ENCODE peak calls at places on chromosomes 2 and 18, in ten cellular contexts. M is breast epithelium, S is spleen, D is GM12891, N is upper lobe of left lung, O is SK-N-MC, B is suprapubic skin, U is vagina, Z is stomach, H is SK-N-SH. Q is an unnamed sample.

GRCh38 chr2:230947235-230947576 is 22.2 kb upstream of the GPR55 start:
- DNase-seq in B (no peak), U (no peak), M (no peak), S (no peak), H (no peak), Z (no peak), O (no peak), N (no peak), D (no peak), Q (no peak)

GRCh38 chr2:64212801-64213321 is 68.6 kb upstream of the PELI1 start:
- DNase-seq in Z (no peak), D (no peak), O (no peak), B (no peak), H (no peak), N (no peak), U (no peak), M (no peak), S (no peak), Q (no peak)

GRCh38 chr2:235688511-235689426 is 194.9 kb downstream of the AGAP1 start:
- DNase-seq in D (no peak), Z (no peak), U (no peak), H (no peak), M (no peak), O (no peak), N (no peak), S (no peak), B (no peak), Q (no peak)

GRCh38 chr2:241191101-241191500 is 2.6 kb downstream of the ANO7 start:
- DNase-seq in U (no peak), O (no peak), N (no peak), H (no peak), S (no peak), D (no peak), Z (peak), B (no peak), M (no peak), Q (no peak)

GRCh38 chr2:139386401-139386800 is 606.2 kb upstream of the NXPH2 start:
- DNase-seq in H (no peak), N (no peak), M (no peak), S (no peak), O (no peak), U (no peak), D (no peak), B (no peak), Z (no peak), Q (no peak)

GRCh38 chr2:23545811-23546210 is 160.8 kb downstream of the KLHL29 start:
- DNase-seq in U (no peak), B (no peak), N (no peak), Z (no peak), D (no peak), O (no peak), M (no peak), H (peak), S (no peak), Q (no peak)

GRCh38 chr2:185787530-185788145 is 49.0 kb downstream of the FSIP2 start:
- DNase-seq in U (no peak), D (no peak), B (no peak), O (no peak), Z (no peak), S (no peak), M (no peak), N (no peak), H (no peak), Q (no peak)

GRCh38 chr18:7584646-7585271 is 17.6 kb downstream of the PTPRM start:
- DNase-seq in B (no peak), M (no peak), H (no peak), N (no peak), S (no peak), O (no peak), D (no peak), U (no peak), Z (no peak), Q (no peak)

GRCh38 chr18:2961828-2962227 is 51.1 kb downstream of the LPIN2 start:
- DNase-seq in D (no peak), B (no peak), U (no peak), M (no peak), Z (no peak), N (no peak), H (peak), S (no peak), O (peak), Q (no peak)

GRCh38 chr2:232292395-232293154 is 86.0 kb upstream of the ALPP start:
- DNase-seq in B (no peak), S (peak), H (peak), N (no peak), M (no peak), Z (peak), U (no peak), O (peak), D (peak), Q (no peak)

GRCh38 chr2:71928734-71929481 is 218.8 kb downstream of the CYP26B1 start:
- DNase-seq in S (peak), D (no peak), H (no peak), N (no peak), O (no peak), B (no peak), Z (no peak), M (no peak), U (peak), Q (peak)

GRCh38 chr18:5611221-5611620 is 67.4 kb upstream of the EPB41L3 start:
- DNase-seq in S (no peak), Z (no peak), U (no peak), D (no peak), N (no peak), M (no peak), H (no peak), O (no peak), B (no peak), Q (no peak)

GRCh38 chr2:209671280-209671679 is 100.4 kb upstream of the UNC80 start:
- DNase-seq in S (no peak), U (no peak), H (no peak), B (no peak), O (no peak), Z (no peak), N (no peak), D (no peak), M (no peak), Q (no peak)

GRCh38 chr2:74792282-74792681 is 41.6 kb upstream of the HK2 start:
- DNase-seq in D (no peak), U (no peak), O (no peak), B (no peak), M (no peak), S (no peak), H (no peak), N (no peak), Z (no peak), Q (no peak)

GRCh38 chr18:519019-519879 is 18.7 kb upstream of the COLEC12 start:
- DNase-seq in U (no peak), N (no peak), Z (peak), B (no peak), D (no peak), M (no peak), O (no peak), H (no peak), S (no peak), Q (no peak)

GRCh38 chr2:28326873-28327495 is 65.7 kb upstream of the FOSL2 start:
- DNase-seq in S (no peak), Z (no peak), H (no peak), U (peak), N (no peak), O (no peak), D (no peak), B (no peak), M (no peak), Q (peak)

GRCh38 chr2:37230581-37230980 is 815 bp downstream of the CEBPZ start:
- DNase-seq in D (no peak), M (no peak), H (peak), U (no peak), O (no peak), S (no peak), Z (no peak), B (no peak), N (no peak), Q (no peak)

GRCh38 chr2:222568866-222569265 is 87.0 kb downstream of the FARSB start:
- DNase-seq in Z (no peak), D (no peak), U (no peak), S (no peak), B (no peak), M (no peak), H (no peak), O (no peak), N (no peak), Q (no peak)

GRCh38 chr2:217755027-217755756 is 247.6 kb downstream of the TNS1 start:
- DNase-seq in H (no peak), Z (no peak), N (no peak), B (no peak), U (no peak), D (no peak), O (no peak), S (no peak), M (no peak), Q (no peak)

GRCh38 chr2:131093066-131093842 is at the start of gene FAM168B:
- DNase-seq in D (peak), H (peak), O (no peak), M (peak), U (no peak), B (peak), Z (peak), N (peak), S (peak), Q (peak)

GRCh38 chr2:131094655-131095281 is 1.5 kb upstream of the FAM168B start:
- DNase-seq in D (no peak), O (no peak), B (no peak), Z (no peak), H (no peak), M (no peak), U (no peak), S (no peak), N (no peak), Q (no peak)

DNA sequence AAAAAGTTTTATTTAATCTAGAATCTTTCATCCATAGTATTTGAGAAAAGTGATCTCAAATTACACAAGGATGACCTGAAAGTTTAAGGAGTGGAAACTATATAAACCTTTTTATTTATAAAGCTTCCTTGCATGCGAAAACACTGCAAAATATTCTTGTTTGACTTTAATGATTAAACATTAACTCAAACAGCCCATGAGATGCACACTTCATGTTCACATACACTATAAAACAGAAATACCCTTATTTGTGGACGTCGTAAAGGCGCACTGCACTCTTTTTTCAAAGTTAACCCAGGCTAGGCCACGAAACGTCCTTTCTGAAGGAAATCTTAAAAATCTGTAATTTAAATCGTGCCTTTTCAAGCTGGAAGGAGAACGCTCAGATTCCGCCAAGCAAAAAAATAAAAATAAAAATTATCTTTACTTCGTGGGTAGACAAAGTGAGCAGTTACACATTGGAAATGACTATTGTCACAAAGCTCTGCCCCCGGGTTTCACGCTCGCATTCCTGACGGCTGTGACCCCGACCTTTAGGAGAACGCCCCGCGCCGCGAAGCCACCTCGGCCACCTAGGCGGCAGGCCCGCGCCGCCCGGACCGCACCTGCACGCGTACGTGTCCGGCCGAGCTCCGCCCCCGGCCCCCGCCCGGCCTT is 723 bp downstream of the FAM168B start:
- DNase-seq in S (no peak), H (no peak), Z (peak), U (no peak), O (no peak), N (no peak), M (no peak), D (no peak), B (no peak), Q (no peak)
- TF ChIP-seq POLR2AphosphoS5 in S (no peak), H (peak), Z (no peak), U (no peak), O (no peak), N (no peak), M (no peak), D (no peak), B (no peak), Q (no peak)

DNA sequence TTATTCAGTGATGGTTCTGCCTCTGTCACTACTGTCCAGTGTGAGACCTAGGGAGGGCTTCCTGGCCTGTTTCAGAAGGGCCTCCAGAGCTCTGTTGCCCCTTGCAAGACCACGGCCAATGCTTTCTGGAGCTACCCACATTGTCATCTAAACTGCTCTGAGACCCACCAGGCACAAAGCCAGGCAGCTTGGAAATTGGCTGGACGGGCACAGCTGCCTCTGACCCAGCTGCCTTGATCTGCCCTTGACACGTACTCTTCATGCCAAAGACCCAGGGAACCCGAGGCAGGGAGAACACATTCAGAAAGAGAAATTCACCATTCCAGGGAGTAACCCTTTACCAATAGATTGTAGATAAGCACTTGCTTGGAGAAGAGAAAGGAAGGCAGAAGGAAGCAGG is 183.7 kb upstream of the SIX2 start:
- DNase-seq in O (no peak), N (no peak), U (no peak), Z (no peak), S (no peak), M (no peak), H (no peak), B (no peak), D (no peak), Q (no peak)
- TF ChIP-seq POLR2AphosphoS5 in O (no peak), N (no peak), U (no peak), Z (no peak), S (no peak), M (no peak), H (no peak), B (no peak), D (no peak), Q (no peak)

DNA sequence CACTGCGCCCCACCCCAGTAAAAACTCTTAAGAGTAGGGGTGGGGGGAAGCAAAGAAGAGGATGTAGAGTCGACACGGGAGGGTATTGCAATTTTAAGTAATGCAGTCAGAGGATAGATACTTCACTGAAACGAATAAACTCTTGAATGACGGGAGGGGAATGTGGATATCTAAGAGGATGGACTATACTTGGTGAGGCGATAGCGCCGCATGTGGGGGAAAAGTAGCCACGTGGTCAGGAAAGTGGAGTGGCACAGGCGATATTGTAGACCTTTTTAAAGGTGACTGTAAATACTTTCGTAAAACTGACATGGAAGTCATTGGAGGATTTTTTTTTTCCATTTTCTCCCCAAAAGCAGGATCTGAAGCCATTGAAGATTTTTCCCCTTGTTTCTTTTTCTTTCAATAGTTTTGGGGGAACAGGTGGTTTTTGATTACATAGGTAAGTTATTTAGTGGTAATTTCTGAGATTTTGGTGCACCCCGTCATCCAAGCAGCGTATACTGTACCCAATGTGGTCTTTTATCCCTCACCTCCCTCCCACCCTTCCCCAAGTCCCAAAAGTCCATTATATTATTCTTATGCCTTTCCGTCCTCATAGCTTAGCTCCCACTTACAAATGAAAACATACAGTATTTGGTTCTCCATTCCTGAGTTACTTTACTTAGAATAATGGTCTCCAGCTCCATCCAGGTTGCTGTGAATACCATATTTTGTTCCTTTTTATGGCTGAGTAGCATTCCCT is 13.8 kb downstream of the CLK1 start:
- DNase-seq in O (no peak), S (no peak), B (no peak), D (no peak), Z (no peak), N (no peak), H (no peak), M (no peak), U (no peak), Q (no peak)
- TF ChIP-seq POLR2AphosphoS5 in O (no peak), S (no peak), B (no peak), D (peak), Z (no peak), N (no peak), H (peak), M (no peak), U (no peak), Q (peak)

GRCh38 chr2:20067992-20068727 is 16.7 kb upstream of the LAPTM4A start:
- DNase-seq in M (no peak), Z (no peak), S (no peak), U (peak), O (no peak), B (no peak), N (no peak), H (no peak), D (no peak), Q (no peak)
- TF ChIP-seq POLR2AphosphoS5 in M (no peak), Z (no peak), S (no peak), U (peak), O (no peak), B (no peak), N (no peak), H (peak), D (no peak), Q (no peak)

GRCh38 chr18:62584241-62585120 is 61.7 kb downstream of the ZCCHC2 start:
- DNase-seq in M (peak), O (peak), B (peak), Z (peak), U (no peak), N (no peak), D (peak), S (peak), H (peak), Q (peak)
- TF ChIP-seq POLR2AphosphoS5 in M (no peak), O (no peak), B (no peak), Z (peak), U (peak), N (no peak), D (no peak), S (peak), H (no peak), Q (peak)

GRCh38 chr2:106982350-106982749 is 96.4 kb upstream of the ST6GAL2 start:
- DNase-seq in S (no peak), B (no peak), M (no peak), Z (no peak), O (no peak), N (no peak), H (no peak), U (no peak), D (no peak), Q (no peak)

GRCh38 chr2:106978647-106979046 is 92.7 kb upstream of the ST6GAL2 start:
- DNase-seq in U (peak), D (no peak), N (no peak), S (no peak), O (no peak), B (no peak), Z (no peak), H (no peak), M (no peak), Q (peak)

GRCh38 chr2:106977707-106978106 is 91.7 kb upstream of the ST6GAL2 start:
- DNase-seq in O (no peak), H (no peak), S (no peak), Z (no peak), M (no peak), U (no peak), D (no peak), N (no peak), B (no peak), Q (peak)

GRCh38 chr2:106983305-106983704 is 97.3 kb upstream of the ST6GAL2 start:
- DNase-seq in M (no peak), Z (no peak), S (no peak), U (no peak), O (no peak), B (no peak), D (no peak), N (no peak), H (no peak), Q (no peak)
- TF ChIP-seq POLR2AphosphoS5 in M (no peak), Z (no peak), S (no peak), U (no peak), O (no peak), B (no peak), D (no peak), N (no peak), H (no peak), Q (no peak)

Q was measured in esophagus muscularis mucosa.